ENCODE peak calls at places on chromosomes 4 and X, in nine cellular contexts. N is effector memory CD4-positive, alpha-beta T cell; W is activated naive CD4-positive, alpha-beta T cell; P is NCI-H1694 treated with DMSO at 0.1 percent for 48 hours; U is glomerular endothelial cell; L is transverse colon; R is aorta; B is AG10803; D is HFF-Myc. C is an unnamed sample.

GRCh38 chrX:154542723-154543424 is 3.8 kb downstream of the G6PD start:
- DNase-seq in N (no peak), W (no peak), P (no peak), U (no peak), L (no peak), R (no peak), B (no peak), D (no peak), C (peak; percentile 87)

GRCh38 chrX:3286196-3286920 is 60.1 kb downstream of the MXRA5 start:
- DNase-seq in N (no peak), W (no peak), P (no peak), U (no peak), L (no peak), R (no peak), B (peak; percentile 82), D (peak; percentile 72), C (no peak)

GRCh38 chr4:8046925-8047541 is 107.4 kb upstream of the AFAP1 start:
- DNase-seq in N (no peak), W (no peak), P (no peak), U (no peak), L (no peak), R (no peak), B (no peak), D (no peak), C (no peak)

GRCh38 chr4:128060130-128060619 is 937 bp upstream of the LARP1B start:
- DNase-seq in N (no peak), W (no peak), P (no peak), U (no peak), L (no peak), R (no peak), B (peak; percentile 7), D (no peak), C (no peak)

GRCh38 chrX:138756234-138756633 is 44.7 kb upstream of the FGF13 start:
- DNase-seq in N (no peak), W (no peak), P (no peak), U (no peak), L (no peak), R (peak; percentile 79), B (peak; percentile 80), D (no peak), C (peak; percentile 71)

GRCh38 chr4:147160908-147161513 is 215.3 kb upstream of the TTC29 start:
- DNase-seq in N (no peak), W (no peak), P (peak; percentile 18), U (peak; percentile 7), L (no peak), R (no peak), B (peak; percentile 65), D (peak; percentile 32), C (peak; percentile 39)

GRCh38 chrX:148611993-148612392 is 111.6 kb downstream of the AFF2 start:
- DNase-seq in N (no peak), W (no peak), P (no peak), U (no peak), L (no peak), R (no peak), B (no peak), D (no peak), C (no peak)

GRCh38 chr4:123777297-123777859 is 380.8 kb downstream of the SPRY1 start:
- DNase-seq in N (no peak), W (no peak), P (no peak), U (no peak), L (no peak), R (no peak), B (peak; percentile 78), D (no peak), C (no peak)

GRCh38 chr4:144595681-144596080 is 50.3 kb upstream of the HHIP start:
- DNase-seq in N (no peak), W (no peak), P (no peak), U (no peak), L (no peak), R (no peak), B (no peak), D (no peak), C (no peak)

GRCh38 chrX:121853762-121854613 is 806.6 kb downstream of the GLUD2 start:
- DNase-seq in N (no peak), W (no peak), P (no peak), U (no peak), L (no peak), R (no peak), B (no peak), D (no peak), C (no peak)

GRCh38 chrX:113947548-113947947 is 636.3 kb upstream of the HTR2C start:
- DNase-seq in N (no peak), W (no peak), P (no peak), U (no peak), L (no peak), R (no peak), B (no peak), D (no peak), C (no peak)

GRCh38 chrX:32155044-32155638 is 1056.2 kb downstream of the DMD start:
- DNase-seq in N (no peak), W (no peak), P (no peak), U (no peak), L (no peak), R (no peak), B (no peak), D (no peak), C (no peak)

GRCh38 chrX:77505227-77505626 is 58.0 kb downstream of the FGF16 start:
- DNase-seq in N (no peak), W (no peak), P (no peak), U (no peak), L (no peak), R (no peak), B (peak; percentile 53), D (no peak), C (no peak)

GRCh38 chrX:110087485-110088356 is 84.8 kb downstream of the TMEM164 start:
- DNase-seq in N (no peak), W (no peak), P (no peak), U (no peak), L (no peak), R (no peak), B (peak; percentile 88), D (peak; percentile 62), C (no peak)

GRCh38 chr4:37453361-37454262 is 209.1 kb downstream of the NWD2 start:
- DNase-seq in N (peak; percentile 0), W (peak; percentile 37), P (no peak), U (no peak), L (peak; percentile 81), R (peak; percentile 74), B (no peak), D (no peak), C (peak; percentile 75)

GRCh38 chr4:180665481-180665880 is 1577.7 kb upstream of the TENM3 start:
- DNase-seq in N (no peak), W (no peak), P (no peak), U (no peak), L (no peak), R (no peak), B (no peak), D (no peak), C (no peak)

GRCh38 chr4:70734168-70734954 is 12.6 kb downstream of the RUFY3 start:
- DNase-seq in N (peak; percentile 15), W (no peak), P (no peak), U (peak; percentile 52), L (peak; percentile 26), R (no peak), B (peak; percentile 54), D (no peak), C (peak; percentile 37)

GRCh38 chr4:8355306-8355705 is 85.2 kb downstream of the ACOX3 start:
- DNase-seq in N (no peak), W (no peak), P (no peak), U (no peak), L (no peak), R (no peak), B (no peak), D (no peak), C (no peak)

GRCh38 chr4:118180776-118181175 is 146.5 kb downstream of the NDST3 start:
- DNase-seq in N (no peak), W (no peak), P (no peak), U (no peak), L (no peak), R (no peak), B (peak; percentile 23), D (no peak), C (no peak)

GRCh38 chr4:5051210-5051691 is at the start of gene STK32B:
- DNase-seq in N (no peak), W (no peak), P (no peak), U (no peak), L (peak; percentile 28), R (peak; percentile 90), B (peak; percentile 85), D (no peak), C (peak; percentile 17)

GRCh38 chr4:25020240-25020639 is 10.5 kb downstream of the LGI2 start:
- DNase-seq in N (no peak), W (no peak), P (no peak), U (no peak), L (no peak), R (no peak), B (peak; percentile 19), D (no peak), C (no peak)

GRCh38 chrX:47229427-47229826 is 3.4 kb upstream of the USP11 start:
- DNase-seq in N (no peak), W (no peak), P (no peak), U (no peak), L (no peak), R (peak; percentile 59), B (no peak), D (no peak), C (no peak)

GRCh38 chr4:19455196-19455595 is 796.5 kb upstream of the SLIT2 start:
- DNase-seq in N (no peak), W (no peak), P (no peak), U (no peak), L (no peak), R (no peak), B (no peak), D (no peak), C (peak; percentile 65)

GRCh38 chr4:6502147-6502546 is 29.7 kb upstream of the PPP2R2C start:
- DNase-seq in N (no peak), W (no peak), P (no peak), U (no peak), L (no peak), R (no peak), B (no peak), D (no peak), C (no peak)

GRCh38 chrX:24282381-24283121 is 31.3 kb downstream of the SUPT20HL2 start:
- DNase-seq in N (no peak), W (no peak), P (no peak), U (no peak), L (no peak), R (no peak), B (peak; percentile 53), D (no peak), C (peak; percentile 5)

GRCh38 chrX:129318375-129318774 is 204.9 kb downstream of the SMARCA1 start:
- DNase-seq in N (no peak), W (no peak), P (peak; percentile 3), U (no peak), L (no peak), R (no peak), B (peak; percentile 17), D (no peak), C (no peak)

GRCh38 chr4:151218343-151218742 is 58.6 kb upstream of the PRSS48 start:
- DNase-seq in N (no peak), W (no peak), P (no peak), U (no peak), L (no peak), R (no peak), B (no peak), D (no peak), C (no peak)

GRCh38 chr4:156197216-156197615 is 243.6 kb upstream of the CTSO start:
- DNase-seq in N (no peak), W (no peak), P (no peak), U (no peak), L (no peak), R (no peak), B (no peak), D (no peak), C (peak; percentile 51)

GRCh38 chr4:26687728-26688127 is 103.8 kb downstream of the TBC1D19 start:
- DNase-seq in N (no peak), W (no peak), P (no peak), U (no peak), L (no peak), R (no peak), B (peak; percentile 96), D (peak; percentile 29), C (no peak)

GRCh38 chr4:16820304-16820703 is 78.1 kb downstream of the LDB2 start:
- DNase-seq in N (no peak), W (no peak), P (no peak), U (peak; percentile 94), L (no peak), R (no peak), B (no peak), D (no peak), C (no peak)

GRCh38 chrX:135536883-135537282 is 16.4 kb downstream of the INTS6L start:
- DNase-seq in N (no peak), W (no peak), P (no peak), U (no peak), L (no peak), R (no peak), B (no peak), D (no peak), C (no peak)

C was measured in thyroid gland.